ENCODE peak calls at places on chromosomes 6 and 20, in four cellular contexts. One of them, this sample, is unnamed.

GRCh38 chr20:6178537-6178936 is 55.7 kb upstream of the FERMT1 start:
- DNase-seq in CD8-positive, alpha-beta T cell: no peak
- DNase-seq in heart left ventricle: no peak
- DNase-seq in RWPE2: no peak
- DNase-seq in this sample: no peak

GRCh38 chr6:124967444-124967843 is 5.2 kb downstream of the RNF217 start:
- DNase-seq in CD8-positive, alpha-beta T cell: no peak
- DNase-seq in heart left ventricle: no peak
- DNase-seq in RWPE2: no peak
- DNase-seq in this sample: no peak

GRCh38 chr6:108735991-108736345 is 112.3 kb upstream of the ARMC2 start:
- DNase-seq in CD8-positive, alpha-beta T cell: no peak
- DNase-seq in heart left ventricle: no peak
- DNase-seq in RWPE2: no peak
- DNase-seq in this sample: no peak

GRCh38 chr20:56945057-56945456 is 316.0 kb downstream of the TFAP2C start:
- DNase-seq in CD8-positive, alpha-beta T cell: no peak
- DNase-seq in heart left ventricle: no peak
- DNase-seq in RWPE2: no peak
- DNase-seq in this sample: no peak

GRCh38 chr6:70680396-70680795 is 12.7 kb downstream of the SMAP1 start:
- DNase-seq in CD8-positive, alpha-beta T cell: no peak
- DNase-seq in heart left ventricle: no peak
- DNase-seq in RWPE2: no peak
- DNase-seq in this sample: no peak

GRCh38 chr6:4607026-4607704 is 169.0 kb upstream of the CDYL start:
- DNase-seq in CD8-positive, alpha-beta T cell: no peak
- DNase-seq in heart left ventricle: no peak
- DNase-seq in RWPE2: no peak
- DNase-seq in this sample: peak

GRCh38 chr6:139256087-139256486 is 35.7 kb downstream of the TXLNB start:
- DNase-seq in CD8-positive, alpha-beta T cell: no peak
- DNase-seq in heart left ventricle: peak
- DNase-seq in RWPE2: no peak
- DNase-seq in this sample: no peak

GRCh38 chr6:112087136-112087908 is at the start of the genes FAM229B and TUBE1:
- DNase-seq in CD8-positive, alpha-beta T cell: peak
- DNase-seq in heart left ventricle: peak
- DNase-seq in RWPE2: peak
- DNase-seq in this sample: peak

GRCh38 chr20:17568972-17569471 is 853 bp upstream of the DSTN start:
- DNase-seq in CD8-positive, alpha-beta T cell: no peak
- DNase-seq in heart left ventricle: peak
- DNase-seq in RWPE2: peak
- DNase-seq in this sample: no peak

GRCh38 chr20:36604952-36605308 is 649 bp upstream of the RAB5IF start:
- DNase-seq in CD8-positive, alpha-beta T cell: peak
- DNase-seq in heart left ventricle: peak
- DNase-seq in RWPE2: peak
- DNase-seq in this sample: no peak

GRCh38 chr20:38143238-38143645 is 21.8 kb downstream of the TGM2 start:
- DNase-seq in CD8-positive, alpha-beta T cell: no peak
- DNase-seq in heart left ventricle: no peak
- DNase-seq in RWPE2: peak
- DNase-seq in this sample: no peak

GRCh38 chr20:57652865-57653545 is 32.8 kb upstream of the ZBP1 start:
- DNase-seq in CD8-positive, alpha-beta T cell: peak
- DNase-seq in heart left ventricle: peak
- DNase-seq in RWPE2: peak
- DNase-seq in this sample: no peak

GRCh38 chr20:59299961-59300340 is 460 bp upstream of the EDN3 start:
- DNase-seq in CD8-positive, alpha-beta T cell: no peak
- DNase-seq in heart left ventricle: no peak
- DNase-seq in RWPE2: no peak
- DNase-seq in this sample: no peak

GRCh38 chr6:21885532-21886089 is 292.1 kb downstream of the SOX4 start:
- DNase-seq in CD8-positive, alpha-beta T cell: no peak
- DNase-seq in heart left ventricle: peak
- DNase-seq in RWPE2: peak
- DNase-seq in this sample: peak

GRCh38 chr6:41707565-41708200 is 27.7 kb downstream of the TFEB start:
- DNase-seq in CD8-positive, alpha-beta T cell: peak
- DNase-seq in heart left ventricle: no peak
- DNase-seq in RWPE2: no peak
- DNase-seq in this sample: no peak

GRCh38 chr6:27753668-27754407 is 158.4 kb downstream of the OR2B2 start:
- DNase-seq in CD8-positive, alpha-beta T cell: peak
- DNase-seq in heart left ventricle: peak
- DNase-seq in RWPE2: peak
- DNase-seq in this sample: no peak

GRCh38 chr6:110864816-110865215 is 9.8 kb upstream of the AMD1 start:
- DNase-seq in CD8-positive, alpha-beta T cell: no peak
- DNase-seq in heart left ventricle: no peak
- DNase-seq in RWPE2: no peak
- DNase-seq in this sample: no peak

GRCh38 chr6:7042056-7042653 is 65.6 kb upstream of the RREB1 start:
- DNase-seq in CD8-positive, alpha-beta T cell: no peak
- DNase-seq in heart left ventricle: peak
- DNase-seq in RWPE2: no peak
- DNase-seq in this sample: no peak

GRCh38 chr6:15897063-15897934 is 231.6 kb upstream of the MYLIP start:
- DNase-seq in CD8-positive, alpha-beta T cell: no peak
- DNase-seq in heart left ventricle: peak
- DNase-seq in RWPE2: no peak
- DNase-seq in this sample: no peak

GRCh38 chr6:53635322-53635721 is 30.2 kb downstream of the KLHL31 start:
- DNase-seq in CD8-positive, alpha-beta T cell: no peak
- DNase-seq in heart left ventricle: no peak
- DNase-seq in RWPE2: no peak
- DNase-seq in this sample: no peak

GRCh38 chr20:8918145-8918544 is 150.7 kb upstream of the PLCB4 start:
- DNase-seq in CD8-positive, alpha-beta T cell: no peak
- DNase-seq in heart left ventricle: no peak
- DNase-seq in RWPE2: no peak
- DNase-seq in this sample: no peak

GRCh38 chr20:50285376-50286173 is 94.9 kb downstream of the CEBPB start:
- DNase-seq in CD8-positive, alpha-beta T cell: no peak
- DNase-seq in heart left ventricle: no peak
- DNase-seq in RWPE2: no peak
- DNase-seq in this sample: no peak

GRCh38 chr20:37693203-37693602 is 627 bp upstream of the CTNNBL1 start:
- DNase-seq in CD8-positive, alpha-beta T cell: no peak
- DNase-seq in heart left ventricle: no peak
- DNase-seq in RWPE2: no peak
- DNase-seq in this sample: no peak

GRCh38 chr20:12395404-12396159 is 477.9 kb downstream of the BTBD3 start:
- DNase-seq in CD8-positive, alpha-beta T cell: no peak
- DNase-seq in heart left ventricle: no peak
- DNase-seq in RWPE2: no peak
- DNase-seq in this sample: no peak

GRCh38 chr6:41161380-41161779 is 1.5 kb downstream of the TREM2 start:
- DNase-seq in CD8-positive, alpha-beta T cell: no peak
- DNase-seq in heart left ventricle: no peak
- DNase-seq in RWPE2: no peak
- DNase-seq in this sample: no peak

GRCh38 chr6:12537389-12537788 is 179.2 kb upstream of the PHACTR1 start:
- DNase-seq in CD8-positive, alpha-beta T cell: no peak
- DNase-seq in heart left ventricle: no peak
- DNase-seq in RWPE2: no peak
- DNase-seq in this sample: no peak

GRCh38 chr20:13995086-13995665 is at the start of gene MACROD2:
- DNase-seq in CD8-positive, alpha-beta T cell: peak
- DNase-seq in heart left ventricle: peak
- DNase-seq in RWPE2: peak
- DNase-seq in this sample: peak

GRCh38 chr6:132797975-132798819 is at the start of gene SLC18B1:
- DNase-seq in CD8-positive, alpha-beta T cell: peak
- DNase-seq in heart left ventricle: peak
- DNase-seq in RWPE2: peak
- DNase-seq in this sample: no peak

GRCh38 chr6:10099648-10100047 is 315.2 kb downstream of the TFAP2A start:
- DNase-seq in CD8-positive, alpha-beta T cell: no peak
- DNase-seq in heart left ventricle: no peak
- DNase-seq in RWPE2: no peak
- DNase-seq in this sample: no peak

GRCh38 chr6:165191461-165191860 is 117.9 kb downstream of the C6orf118 start:
- DNase-seq in CD8-positive, alpha-beta T cell: no peak
- DNase-seq in heart left ventricle: no peak
- DNase-seq in RWPE2: no peak
- DNase-seq in this sample: no peak

GRCh38 chr6:111551521-111552231 is 54.0 kb downstream of the TRAF3IP2 start:
- DNase-seq in CD8-positive, alpha-beta T cell: no peak
- DNase-seq in heart left ventricle: no peak
- DNase-seq in RWPE2: no peak
- DNase-seq in this sample: no peak

GRCh38 chr20:37202267-37202943 is 23.1 kb upstream of the MROH8 start:
- DNase-seq in CD8-positive, alpha-beta T cell: no peak
- DNase-seq in heart left ventricle: no peak
- DNase-seq in RWPE2: no peak
- DNase-seq in this sample: no peak

GRCh38 chr20:48100483-48100882 is 315.2 kb upstream of the SULF2 start:
- DNase-seq in CD8-positive, alpha-beta T cell: no peak
- DNase-seq in heart left ventricle: no peak
- DNase-seq in RWPE2: no peak
- DNase-seq in this sample: no peak

GRCh38 chr6:19668710-19669109 is 168.5 kb upstream of the ID4 start:
- DNase-seq in CD8-positive, alpha-beta T cell: no peak
- DNase-seq in heart left ventricle: no peak
- DNase-seq in RWPE2: no peak
- DNase-seq in this sample: no peak

GRCh38 chr6:127592964-127593363 is 16.0 kb downstream of the C6orf58 start:
- DNase-seq in CD8-positive, alpha-beta T cell: no peak
- DNase-seq in heart left ventricle: no peak
- DNase-seq in RWPE2: no peak
- DNase-seq in this sample: no peak

GRCh38 chr6:24431045-24431451 is 28.3 kb downstream of the MRS2 start:
- DNase-seq in CD8-positive, alpha-beta T cell: no peak
- DNase-seq in heart left ventricle: no peak
- DNase-seq in RWPE2: no peak
- DNase-seq in this sample: no peak

DNA sequence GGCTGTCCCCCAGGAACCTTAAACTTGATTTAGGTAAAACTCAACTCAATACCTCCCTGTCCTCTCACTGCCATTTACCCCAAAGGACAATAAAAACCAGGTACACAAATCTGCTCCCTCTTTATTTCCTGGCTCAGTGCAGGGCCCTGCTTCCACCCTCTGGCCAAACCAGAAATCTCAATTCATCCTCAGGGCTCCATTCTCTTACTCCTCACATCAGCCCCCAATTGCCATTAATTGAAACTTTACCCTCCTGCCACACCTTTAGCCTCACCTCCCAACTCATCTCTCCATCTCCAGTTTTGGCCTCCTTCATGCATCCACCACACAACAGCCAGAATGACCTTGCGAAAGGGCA is 10.5 kb downstream of the ZBTB2 start:
- DNase-seq in CD8-positive, alpha-beta T cell: no peak
- DNase-seq in heart left ventricle: no peak
- DNase-seq in RWPE2: no peak
- DNase-seq in this sample: no peak
- H3K27ac ChIP-seq in CD8-positive, alpha-beta T cell: peak
- H3K27ac ChIP-seq in heart left ventricle: no peak
- H3K27ac ChIP-seq in RWPE2: no peak
- H3K27ac ChIP-seq in this sample: no peak

DNA sequence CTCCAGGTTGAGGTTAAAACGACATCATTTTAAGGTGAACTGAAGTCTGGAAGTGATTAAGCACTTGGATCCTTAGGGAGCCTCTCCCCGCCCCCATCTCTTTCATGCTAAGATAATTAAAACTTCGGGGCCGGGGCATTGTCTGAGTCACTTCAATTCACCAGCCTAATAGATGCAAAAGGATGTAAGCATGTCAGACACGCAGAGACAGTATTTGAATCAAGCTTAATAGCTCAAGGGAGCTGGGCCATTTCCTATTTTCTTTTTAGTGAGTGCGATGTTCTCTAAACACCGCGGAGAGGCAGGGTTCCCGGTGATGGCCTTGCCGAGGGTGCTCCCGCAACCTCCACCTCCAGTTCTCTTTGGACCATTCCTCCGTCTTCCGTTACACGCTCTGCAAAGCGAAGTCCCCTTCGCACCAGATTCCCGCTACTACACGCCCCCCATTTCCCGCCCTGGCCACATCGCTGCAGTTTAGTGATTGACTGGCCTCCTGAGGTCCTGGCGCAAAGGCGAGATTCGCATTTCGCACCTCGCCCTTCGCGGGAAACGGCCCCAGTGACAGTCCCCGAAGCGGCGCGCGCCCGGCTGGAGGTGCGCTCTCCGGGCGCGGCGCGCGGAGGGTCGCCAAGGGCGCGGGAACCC is 516 bp upstream of the IRF4 start:
- DNase-seq in CD8-positive, alpha-beta T cell: peak
- DNase-seq in heart left ventricle: no peak
- DNase-seq in RWPE2: no peak
- DNase-seq in this sample: no peak
- H3K27ac ChIP-seq in CD8-positive, alpha-beta T cell: no peak
- H3K27ac ChIP-seq in heart left ventricle: no peak
- H3K27ac ChIP-seq in RWPE2: no peak
- H3K27ac ChIP-seq in this sample: no peak

DNA sequence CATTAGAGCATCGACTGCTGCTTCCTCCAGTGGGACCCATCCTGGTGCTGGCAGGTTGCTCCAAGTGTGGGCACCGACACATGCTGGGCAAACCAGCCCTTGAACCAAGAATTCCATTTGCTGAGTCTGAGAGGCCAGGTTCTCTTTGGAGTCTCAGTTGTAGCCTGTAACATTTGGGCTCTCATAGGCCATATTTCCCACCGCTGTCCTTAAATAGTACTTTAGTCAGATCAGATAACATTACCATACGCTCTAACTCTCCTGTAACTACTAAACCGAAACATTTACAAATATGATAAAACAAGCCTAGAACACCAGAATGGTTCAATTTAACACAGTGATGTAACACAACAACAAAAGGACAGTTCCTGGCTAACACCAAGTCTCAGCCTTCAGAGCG is 28.3 kb upstream of the CD93 start:
- DNase-seq in CD8-positive, alpha-beta T cell: no peak
- DNase-seq in heart left ventricle: no peak
- DNase-seq in RWPE2: no peak
- DNase-seq in this sample: no peak
- H3K27ac ChIP-seq in CD8-positive, alpha-beta T cell: no peak
- H3K27ac ChIP-seq in heart left ventricle: no peak
- H3K27ac ChIP-seq in RWPE2: no peak
- H3K27ac ChIP-seq in this sample: no peak

GRCh38 chr6:104940881-104941693 is 15.8 kb upstream of the LIN28B start:
- DNase-seq in CD8-positive, alpha-beta T cell: no peak
- DNase-seq in heart left ventricle: no peak
- DNase-seq in RWPE2: no peak
- DNase-seq in this sample: no peak
- H3K27ac ChIP-seq in CD8-positive, alpha-beta T cell: no peak
- H3K27ac ChIP-seq in heart left ventricle: no peak
- H3K27ac ChIP-seq in RWPE2: no peak
- H3K27ac ChIP-seq in this sample: no peak

GRCh38 chr20:20457392-20458126 is 89.7 kb downstream of the INSM1 start:
- DNase-seq in CD8-positive, alpha-beta T cell: no peak
- DNase-seq in heart left ventricle: no peak
- DNase-seq in RWPE2: no peak
- DNase-seq in this sample: no peak
- H3K27ac ChIP-seq in CD8-positive, alpha-beta T cell: no peak
- H3K27ac ChIP-seq in heart left ventricle: no peak
- H3K27ac ChIP-seq in RWPE2: no peak
- H3K27ac ChIP-seq in this sample: no peak

This sample was measured in epithelial cell of prostate.